ENCODE peak calls at places on chromosomes 16 and 17, in four cellular contexts. W is activated T-helper 9 cell treated with anti-CD3 and anti-CD28 coated beads, Interleukin-2, amount 50 U/mL, for 16 hours; A is HAP-1; D is upper lobe of right lung. M is an unnamed sample.

GRCh38 chr17:70558821-70559220 is 389.5 kb downstream of the KCNJ2 start:
- DNase-seq in W (no peak), A (no peak), D (no peak), M (no peak)

GRCh38 chr17:39563476-39563875 is 44.2 kb downstream of the NEUROD2 start:
- DNase-seq in W (no peak), A (no peak), D (no peak), M (no peak)

GRCh38 chr16:19589771-19590302 is 34.3 kb downstream of the VPS35L start:
- DNase-seq in W (no peak), A (no peak), D (no peak), M (no peak)

GRCh38 chr16:35626051-35626450 is 2166.6 kb downstream of the TP53TG3F start:
- DNase-seq in W (no peak), A (no peak), D (no peak), M (no peak)

GRCh38 chr16:57770361-57770760 is 31.9 kb downstream of the KIFC3 start:
- DNase-seq in W (no peak), A (no peak), D (no peak), M (no peak)

GRCh38 chr17:1034652-1035210 is 37.8 kb downstream of the TIMM22 start:
- DNase-seq in W (no peak), A (no peak), D (no peak), M (no peak)

GRCh38 chr17:72591500-72592241 is 470.9 kb downstream of the SOX9 start:
- DNase-seq in W (no peak), A (no peak), D (peak), M (peak)

GRCh38 chr17:18226284-18226945 is 980 bp downstream of the LLGL1 start:
- DNase-seq in W (no peak), A (no peak), D (no peak), M (no peak)

GRCh38 chr17:39194089-39194984 is 3.1 kb downstream of the CACNB1 start:
- DNase-seq in W (no peak), A (peak), D (peak), M (no peak)

GRCh38 chr17:28895794-28896447 is 1.6 kb downstream of the FLOT2 start:
- DNase-seq in W (no peak), A (no peak), D (peak), M (no peak)

GRCh38 chr17:48012151-48012520 is 25.5 kb downstream of the COPZ2 start:
- DNase-seq in W (peak), A (peak), D (peak), M (no peak)

GRCh38 chr16:77290451-77291110 is 91.4 kb downstream of the SYCE1L start:
- DNase-seq in W (no peak), A (no peak), D (no peak), M (no peak)

GRCh38 chr17:40320771-40321501 is 12.0 kb downstream of the RARA start:
- DNase-seq in W (no peak), A (no peak), D (peak), M (no peak)

GRCh38 chr17:67491009-67491677 is 114.1 kb downstream of the PITPNC1 start:
- DNase-seq in W (no peak), A (peak), D (peak), M (peak)

GRCh38 chr16:4795181-4795827 is at the start of gene SMIM22:
- DNase-seq in W (no peak), A (no peak), D (peak), M (peak)

GRCh38 chr17:77354721-77355455 is 214.1 kb downstream of the SEC14L1 start:
- DNase-seq in W (no peak), A (no peak), D (no peak), M (no peak)

GRCh38 chr17:60720763-60721531 is 43.3 kb downstream of the BCAS3 start:
- DNase-seq in W (no peak), A (peak), D (no peak), M (peak)

GRCh38 chr17:78839173-78839761 is 1.3 kb downstream of the USP36 start:
- DNase-seq in W (no peak), A (no peak), D (no peak), M (no peak)

GRCh38 chr16:63617047-63617989 is 1504.5 kb downstream of the CDH11 start:
- DNase-seq in W (no peak), A (no peak), D (no peak), M (no peak)

GRCh38 chr17:27573971-27574525 is 56.9 kb upstream of the LGALS9 start:
- DNase-seq in W (no peak), A (peak), D (no peak), M (no peak)

GRCh38 chr17:32928527-32929287 is 754 bp downstream of the TMEM98 start:
- DNase-seq in W (no peak), A (no peak), D (no peak), M (no peak)

GRCh38 chr17:39194985-39195524 is 2.4 kb downstream of the CACNB1 start:
- DNase-seq in W (no peak), A (no peak), D (no peak), M (no peak)

GRCh38 chr16:2468725-2469398 is 2.2 kb upstream of the NTN3 start:
- DNase-seq in W (no peak), A (peak), D (no peak), M (peak)

GRCh38 chr16:85522842-85523601 is 90.1 kb upstream of the GSE1 start:
- DNase-seq in W (no peak), A (no peak), D (no peak), M (no peak)

GRCh38 chr16:24037335-24037734 is 201.6 kb downstream of the PRKCB start:
- DNase-seq in W (no peak), A (no peak), D (no peak), M (no peak)

GRCh38 chr16:4795828-4796572 is 831 bp downstream of the SMIM22 start:
- DNase-seq in W (no peak), A (no peak), D (no peak), M (no peak)

M was measured in PC-9.